ENCODE peak calls at places on chromosomes 5 and 9, in eight cellular contexts. T is GM13976; B is colonic mucosa; U is DND-41; V is lung microvascular endothelial cell; C is endothelial cell; H is stimulated activated naive CD4-positive, alpha-beta T cell; L is mucosa of descending colon. G is an unnamed sample.

GRCh38 chr5:131461742-131462141 is 173.3 kb downstream of the RAPGEF6 start:
- DNase-seq in T (no peak), B (no peak), U (no peak), V (no peak), C (no peak), H (no peak), L (no peak), G (no peak)

GRCh38 chr5:79173626-79174025 is 62.0 kb downstream of the BHMT start:
- DNase-seq in T (no peak), B (no peak), U (no peak), V (no peak), C (no peak), H (no peak), L (peak), G (no peak)

GRCh38 chr9:87546704-87547103 is 49.0 kb downstream of the DAPK1 start:
- DNase-seq in T (no peak), B (no peak), U (no peak), V (no peak), C (no peak), H (no peak), L (no peak), G (no peak)

GRCh38 chr5:3451961-3452360 is 143.7 kb upstream of the IRX1 start:
- DNase-seq in T (no peak), B (no peak), U (no peak), V (no peak), C (no peak), H (no peak), L (no peak), G (no peak)

GRCh38 chr9:135230817-135231520 is 143.5 kb downstream of the OLFM1 start:
- DNase-seq in T (no peak), B (no peak), U (no peak), V (no peak), C (no peak), H (no peak), L (no peak), G (no peak)

GRCh38 chr5:76764374-76764773 is 48.4 kb downstream of the F2R start:
- DNase-seq in T (no peak), B (no peak), U (no peak), V (no peak), C (no peak), H (no peak), L (no peak), G (no peak)

GRCh38 chr9:135602789-135603481 is 36.4 kb downstream of the GLT6D1 start:
- DNase-seq in T (peak), B (peak), U (peak), V (peak), C (peak), H (peak), L (peak), G (peak)

GRCh38 chr9:3863686-3864085 is 337.9 kb upstream of the RFX3 start:
- DNase-seq in T (no peak), B (no peak), U (no peak), V (no peak), C (no peak), H (no peak), L (no peak), G (no peak)